ENCODE peak calls at places on chromosomes 6 and 20, in nine cellular contexts. U is breast epithelium; A is CD8-positive, alpha-beta T cell; P is left ventricle myocardium inferior; W is activated B cell treated with CpG ODN at 0.5 μM for 24 hours; F is uterus; X is OCI-LY7; D is body of pancreas; Y is endothelial cell. R is an unnamed sample.

GRCh38 chr6:105781248-105781647 is 304.9 kb upstream of the PRDM1 start:
- DNase-seq in A (no peak), D (no peak), Y (no peak), X (no peak), F (peak), W (no peak), P (no peak), U (no peak), R (no peak)

GRCh38 chr20:22352019-22352418 is 232.4 kb downstream of the FOXA2 start:
- DNase-seq in U (no peak), W (no peak), Y (no peak), F (no peak), P (no peak), X (no peak), D (no peak), A (no peak), R (no peak)

GRCh38 chr6:161073940-161074339 is 82.4 kb downstream of the MAP3K4 start:
- DNase-seq in Y (no peak), P (no peak), U (no peak), W (no peak), F (peak), D (no peak), A (no peak), X (no peak), R (no peak)

GRCh38 chr20:62566266-62566665 is 76.0 kb upstream of the SLCO4A1 start:
- DNase-seq in P (no peak), Y (no peak), D (no peak), U (no peak), F (no peak), W (no peak), A (no peak), X (no peak), R (no peak)

GRCh38 chr6:25882066-25882496 is 8.0 kb upstream of the SLC17A3 start:
- DNase-seq in W (peak), A (peak), Y (peak), D (peak), F (no peak), U (no peak), P (peak), X (no peak), R (no peak)

GRCh38 chr20:10488436-10489053 is 53.4 kb downstream of the SLX4IP start:
- DNase-seq in A (no peak), D (no peak), U (no peak), X (no peak), F (no peak), W (no peak), Y (no peak), P (no peak), R (no peak)

GRCh38 chr6:32852018-32852843 is 1.3 kb downstream of the TAP1 start:
- DNase-seq in F (peak), U (no peak), Y (no peak), P (peak), W (no peak), A (no peak), X (no peak), D (no peak), R (no peak)

GRCh38 chr6:75830959-75831885 is 82.2 kb downstream of the MYO6 start:
- DNase-seq in F (no peak), Y (no peak), P (no peak), D (no peak), X (no peak), U (no peak), A (no peak), W (no peak), R (no peak)

GRCh38 chr6:116443105-116443504 is 18.1 kb upstream of the CALHM6 start:
- DNase-seq in W (no peak), U (no peak), D (no peak), P (no peak), F (no peak), X (no peak), Y (no peak), A (no peak), R (no peak)

GRCh38 chr6:13012271-13012670 is 295.7 kb downstream of the PHACTR1 start:
- DNase-seq in F (no peak), Y (no peak), P (no peak), W (no peak), U (no peak), A (no peak), X (no peak), D (peak), R (no peak)

GRCh38 chr20:45968801-45969711 is 2.9 kb downstream of the ZNF335 start:
- DNase-seq in D (peak), X (no peak), Y (no peak), A (no peak), P (no peak), F (no peak), U (no peak), W (no peak), R (no peak)

GRCh38 chr6:39791311-39791710 is 865 bp upstream of the DAAM2 start:
- DNase-seq in U (no peak), W (no peak), F (no peak), P (no peak), D (no peak), Y (no peak), X (peak), A (no peak), R (no peak)

GRCh38 chr6:111606620-111607115 is 990 bp upstream of the TRAF3IP2 start:
- DNase-seq in Y (no peak), P (no peak), W (no peak), U (no peak), F (no peak), A (no peak), X (peak), D (no peak), R (no peak)

GRCh38 chr6:134117409-134117808 is 65.0 kb upstream of the SLC2A12 start:
- DNase-seq in P (no peak), U (no peak), X (no peak), D (no peak), Y (no peak), W (no peak), F (no peak), A (no peak), R (no peak)

GRCh38 chr6:158060447-158061360 is 79.0 kb downstream of the SYNJ2 start:
- DNase-seq in D (peak), F (peak), P (peak), U (peak), W (no peak), A (no peak), X (no peak), Y (peak), R (peak)

GRCh38 chr20:8330316-8330784 is 198.3 kb downstream of the PLCB1 start:
- DNase-seq in W (no peak), U (no peak), Y (no peak), P (no peak), F (no peak), X (no peak), A (no peak), D (no peak), R (no peak)

GRCh38 chr6:92647630-92648029 is 771.7 kb downstream of the EPHA7 start:
- DNase-seq in X (no peak), Y (no peak), A (no peak), F (no peak), U (no peak), W (no peak), P (no peak), D (no peak), R (no peak)

GRCh38 chr20:24918579-24919566 is 30.2 kb upstream of the CST7 start:
- DNase-seq in U (no peak), A (peak), D (no peak), F (no peak), X (no peak), P (no peak), Y (no peak), W (no peak), R (no peak)

GRCh38 chr6:3294921-3295871 is 36.4 kb downstream of the PSMG4 start:
- DNase-seq in P (no peak), X (peak), A (no peak), F (peak), U (no peak), Y (no peak), D (peak), W (no peak), R (no peak)
- TF ChIP-seq CTCF in P (no peak), X (peak), A (no peak), F (no peak), U (no peak), Y (no peak), D (peak), W (no peak), R (no peak)

GRCh38 chr6:7389451-7390217 is at the start of the genes CAGE1 and RIOK1:
- DNase-seq in F (peak), P (peak), Y (peak), W (peak), X (peak), D (peak), A (peak), U (peak), R (peak)
- TF ChIP-seq CTCF in F (no peak), P (peak), Y (peak), W (no peak), X (no peak), D (peak), A (no peak), U (no peak), R (no peak)

DNA sequence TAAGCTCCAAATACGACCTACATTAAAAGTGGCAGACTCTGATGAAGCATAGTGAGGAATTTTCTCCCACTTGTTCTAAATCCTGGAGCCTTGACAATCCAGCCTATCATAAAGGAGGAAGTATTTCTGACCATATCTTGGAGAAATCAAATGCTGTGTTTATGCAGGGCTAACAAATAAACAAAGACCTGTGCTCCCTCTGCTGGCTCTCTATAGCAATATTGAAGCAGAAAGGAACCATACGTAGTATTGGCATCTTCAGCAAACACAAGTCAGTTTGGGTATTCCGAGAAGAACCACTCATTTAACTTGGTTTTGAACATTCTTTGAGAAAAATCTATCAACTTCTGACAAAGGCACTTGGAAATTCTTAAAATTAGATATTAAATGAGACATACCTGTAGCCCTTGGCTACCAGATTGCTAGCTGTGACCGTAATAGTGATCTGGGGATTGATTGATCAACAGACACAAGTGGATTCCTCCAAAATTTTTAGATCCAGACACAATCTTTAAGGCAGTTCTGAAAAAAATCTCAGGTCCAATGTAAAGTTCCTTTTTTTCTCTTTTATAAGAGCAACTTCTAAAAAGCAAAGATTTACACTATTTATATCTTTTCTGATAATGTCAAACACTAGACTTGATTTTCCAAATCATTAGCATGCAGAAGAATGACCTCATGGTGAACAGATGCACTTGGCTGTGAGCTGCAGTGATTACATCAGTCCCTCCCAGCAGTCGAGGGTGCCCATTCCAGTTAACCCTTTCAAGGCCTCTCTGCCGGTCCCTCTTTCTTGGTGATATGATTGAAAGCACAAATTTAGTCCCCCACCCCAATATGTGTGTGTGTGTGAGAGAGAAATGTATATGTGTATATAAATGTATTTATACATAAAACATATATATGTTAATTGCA is 40.2 kb downstream of the INSM1 start:
- DNase-seq in U (no peak), A (no peak), Y (no peak), W (no peak), P (no peak), F (no peak), D (no peak), X (no peak), R (no peak)
- TF ChIP-seq CTCF in U (no peak), A (no peak), Y (peak), W (no peak), P (no peak), F (no peak), D (no peak), X (peak), R (no peak)

GRCh38 chr6:45586216-45587171 is 208.8 kb upstream of the SUPT3H start:
- DNase-seq in P (no peak), F (no peak), Y (no peak), X (peak), W (no peak), D (no peak), U (no peak), A (peak), R (no peak)
- TF ChIP-seq CTCF in P (no peak), F (no peak), Y (no peak), X (no peak), W (no peak), D (no peak), U (no peak), A (no peak), R (no peak)

GRCh38 chr6:83067448-83068413 is at the start of gene DOP1A:
- DNase-seq in Y (peak), A (peak), D (peak), U (peak), F (peak), W (peak), P (peak), X (peak), R (peak)
- TF ChIP-seq CTCF in Y (peak), A (peak), D (peak), U (peak), F (peak), W (peak), P (peak), X (peak), R (peak)

DNA sequence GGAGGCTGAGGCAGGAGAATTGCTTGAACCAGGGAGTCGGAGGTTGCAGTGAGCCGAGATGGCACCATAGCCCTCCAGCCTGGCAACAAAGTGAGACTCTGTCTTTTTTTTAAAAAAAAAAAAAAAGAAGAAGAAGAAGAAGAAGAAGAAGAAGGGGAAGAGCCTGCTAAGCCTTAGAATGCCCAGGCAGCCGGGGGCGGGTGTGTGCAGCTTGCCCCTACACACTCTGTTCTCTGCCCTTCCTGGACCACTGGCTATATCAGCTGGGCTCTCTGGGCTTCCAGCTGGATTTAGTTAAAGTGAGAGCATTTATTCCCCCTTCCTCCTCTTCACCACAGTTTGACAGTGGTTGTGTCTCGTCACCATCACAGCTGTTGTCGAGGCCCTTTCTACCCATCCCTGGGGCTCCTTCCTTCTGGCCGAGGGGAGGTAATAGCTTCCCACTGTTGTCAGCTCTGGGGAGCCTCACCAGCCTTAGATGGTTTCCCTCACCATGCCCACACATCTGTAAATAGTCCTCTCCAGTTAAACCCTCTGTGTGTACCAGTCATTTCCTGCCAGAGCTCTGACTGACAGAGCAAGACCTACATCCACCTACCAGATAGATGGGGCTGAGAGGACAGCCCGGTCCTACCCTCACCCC is 77.6 kb downstream of the TRERF1 start:
- DNase-seq in Y (no peak), U (no peak), X (no peak), P (no peak), D (no peak), F (no peak), A (peak), W (no peak), R (no peak)
- TF ChIP-seq CTCF in Y (no peak), U (no peak), X (no peak), P (no peak), D (no peak), F (no peak), A (no peak), W (no peak), R (no peak)

DNA sequence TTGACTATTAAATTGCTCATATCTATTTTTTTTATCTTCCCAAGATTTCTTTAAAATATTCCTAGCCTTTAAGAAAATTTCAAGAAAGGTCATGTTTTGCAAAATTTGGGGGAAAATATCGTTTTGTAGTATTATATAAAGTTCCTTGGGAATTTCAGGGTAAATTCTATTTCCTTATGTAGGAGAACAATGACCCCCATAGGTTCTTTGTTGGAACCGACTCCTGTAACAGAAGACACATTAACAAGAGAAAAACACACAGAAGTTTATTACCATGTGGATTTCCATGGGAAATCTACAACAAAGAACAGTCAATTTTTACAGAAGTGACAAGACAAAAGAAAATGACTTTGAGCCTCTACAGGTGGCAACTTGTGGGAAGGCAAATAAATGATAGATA is 68.1 kb downstream of the ADGB start:
- DNase-seq in P (no peak), D (no peak), X (no peak), Y (no peak), U (no peak), W (no peak), A (no peak), F (no peak), R (no peak)
- TF ChIP-seq CTCF in P (no peak), D (no peak), X (no peak), Y (no peak), U (no peak), W (no peak), A (no peak), F (no peak), R (no peak)

GRCh38 chr6:14324042-14324441 is 206.5 kb downstream of the CD83 start:
- DNase-seq in W (no peak), X (no peak), A (no peak), Y (no peak), U (no peak), F (no peak), P (no peak), D (no peak), R (no peak)

GRCh38 chr6:14322841-14323240 is 205.3 kb downstream of the CD83 start:
- DNase-seq in A (no peak), X (no peak), Y (no peak), F (no peak), D (no peak), W (no peak), P (no peak), U (no peak), R (no peak)

GRCh38 chr6:14317616-14318015 is 200.0 kb downstream of the CD83 start:
- DNase-seq in W (no peak), D (no peak), X (no peak), A (no peak), P (no peak), U (no peak), F (no peak), Y (no peak), R (no peak)

GRCh38 chr6:14320342-14320741 is 202.8 kb downstream of the CD83 start:
- DNase-seq in A (no peak), X (no peak), D (no peak), W (no peak), Y (no peak), P (no peak), U (no peak), F (no peak), R (no peak)

GRCh38 chr6:14321992-14322772 is 204.6 kb downstream of the CD83 start:
- DNase-seq in A (no peak), F (no peak), U (no peak), D (no peak), W (no peak), X (no peak), P (peak), Y (no peak), R (no peak)
- TF ChIP-seq CTCF in A (no peak), F (no peak), U (no peak), D (no peak), W (no peak), X (no peak), P (peak), Y (no peak), R (no peak)